ENCODE peak calls at places on chromosomes 2 and 18, in four cellular contexts. D is nephron progenitor cell, F is pons, Y is left ventricle myocardium inferior. J is an unnamed sample.

GRCh38 chr2:201642579-201643215 is 606 bp downstream of the TMEM237 start:
- DNase-seq in Y (peak; percentile 80), F (peak; percentile 70), D (peak; percentile 92), J (peak; percentile 84)

GRCh38 chr2:226836548-226836885 is 663 bp downstream of the RHBDD1 start:
- DNase-seq in F (no peak), Y (no peak), D (no peak), J (no peak)

GRCh38 chr2:150126143-150126725 is 361.2 kb downstream of the RND3 start:
- DNase-seq in Y (no peak), F (no peak), D (peak; percentile 21), J (no peak)

GRCh38 chr2:8692783-8693768 is 11.2 kb downstream of the ID2 start:
- DNase-seq in F (peak; percentile 24), D (peak; percentile 67), Y (no peak), J (no peak)

GRCh38 chr2:238285653-238286082 is 2.7 kb downstream of the PER2 start:
- DNase-seq in Y (peak; percentile 60), D (peak; percentile 39), F (peak; percentile 39), J (peak; percentile 26)

GRCh38 chr18:40956213-40956612 is 998.8 kb upstream of the PIK3C3 start:
- DNase-seq in F (no peak), D (no peak), Y (no peak), J (no peak)

GRCh38 chr18:12397254-12397653 is 10.5 kb upstream of the PRELID3A start:
- DNase-seq in D (no peak), F (no peak), Y (no peak), J (no peak)

GRCh38 chr2:114724513-114724912 is 282.1 kb downstream of the DPP10 start:
- DNase-seq in D (no peak), Y (no peak), F (no peak), J (no peak)

GRCh38 chr18:13266208-13267100 is 47.9 kb downstream of the LDLRAD4 start:
- DNase-seq in D (no peak), Y (peak; percentile 55), F (no peak), J (no peak)

GRCh38 chr2:142033393-142033792 is 97.4 kb downstream of the LRP1B start:
- DNase-seq in D (no peak), F (no peak), Y (no peak), J (no peak)

GRCh38 chr18:35572644-35573043 is 8.9 kb upstream of the GALNT1 start:
- DNase-seq in D (no peak), F (no peak), Y (no peak), J (no peak)

GRCh38 chr2:226310081-226310625 is 489.5 kb downstream of the IRS1 start:
- DNase-seq in Y (no peak), F (no peak), D (no peak), J (no peak)

GRCh38 chr2:128751751-128752150 is 433.1 kb upstream of the HS6ST1 start:
- DNase-seq in Y (no peak), D (no peak), F (no peak), J (no peak)

GRCh38 chr18:45980229-45980628 is 13.1 kb upstream of the EPG5 start:
- DNase-seq in D (no peak), Y (no peak), F (no peak), J (no peak)

GRCh38 chr2:152594792-152595191 is 122.5 kb downstream of the PRPF40A start:
- DNase-seq in D (no peak), Y (no peak), F (no peak), J (peak; percentile 52)